ENCODE peak calls at places on chromosomes 6 and 20, in five cellular contexts. R is ELR; N is AG04450; J is stimulated activated CD4-positive, alpha-beta T cell treated with anti-CD3 and anti-CD28 coated beads, Interleukin-1b, Interleukin-23, amount 100 ng/mL, for 48 hours; U is stimulated activated CD8-positive, alpha-beta memory T cell treated with anti-CD3 and anti-CD28 coated beads, Interleukin-12 subunit alpha, Interleukin-12 subunit beta, amount 100 ng/mL, for 4 hours. W is an unnamed sample.

GRCh38 chr20:35092524-35093244 is at the start of gene TRPC4AP:
- DNase-seq in R (peak; percentile 95), N (peak; percentile 65), J (peak; percentile 88), U (peak; percentile 79), W (peak; percentile 82)

GRCh38 chr20:37890108-37890507 is 12.8 kb upstream of the VSTM2L start:
- DNase-seq in R (no peak), N (no peak), J (no peak), U (no peak), W (no peak)

GRCh38 chr6:29763491-29764289 is 40.5 kb downstream of the HLA-F start:
- DNase-seq in R (peak; percentile 57), N (no peak), J (peak; percentile 32), U (no peak), W (peak; percentile 42)

GRCh38 chr20:61193164-61193563 is 58.9 kb upstream of the CDH4 start:
- DNase-seq in R (no peak), N (no peak), J (no peak), U (no peak), W (no peak)

GRCh38 chr6:80321011-80321410 is 214.5 kb downstream of the BCKDHB start:
- DNase-seq in R (no peak), N (no peak), J (no peak), U (no peak), W (no peak)

GRCh38 chr20:16580127-16580526 is 6.9 kb upstream of the KIF16B start:
- DNase-seq in R (peak; percentile 27), N (no peak), J (no peak), U (no peak), W (peak; percentile 72)

GRCh38 chr20:46964299-46965123 is 69.9 kb downstream of the EYA2 start:
- DNase-seq in R (no peak), N (no peak), J (no peak), U (no peak), W (no peak)

GRCh38 chr6:15062311-15063252 is 183.3 kb upstream of the JARID2 start:
- DNase-seq in R (peak; percentile 74), N (peak; percentile 75), J (no peak), U (no peak), W (peak; percentile 40)

GRCh38 chr6:42025066-42025789 is 25.1 kb upstream of the TAF8 start:
- DNase-seq in R (no peak), N (no peak), J (no peak), U (no peak), W (no peak)

GRCh38 chr6:130676077-130676772 is 151.0 kb upstream of the SMLR1 start:
- DNase-seq in R (peak; percentile 28), N (no peak), J (no peak), U (no peak), W (peak; percentile 57)

GRCh38 chr6:56669585-56669984 is 26.9 kb upstream of the DST start:
- DNase-seq in R (no peak), N (no peak), J (no peak), U (no peak), W (no peak)

GRCh38 chr6:115759051-115759450 is 301.6 kb downstream of the FRK start:
- DNase-seq in R (no peak), N (no peak), J (no peak), U (no peak), W (no peak)

GRCh38 chr6:85078071-85078470 is 313.7 kb upstream of the TBX18 start:
- DNase-seq in R (peak; percentile 90), N (peak; percentile 39), J (no peak), U (no peak), W (peak; percentile 98)

GRCh38 chr20:31877684-31878083 is 7.2 kb downstream of the TTLL9 start:
- DNase-seq in R (no peak), N (no peak), J (no peak), U (no peak), W (no peak)

GRCh38 chr6:143603474-143603873 is 74.3 kb upstream of the PHACTR2 start:
- DNase-seq in R (no peak), N (no peak), J (no peak), U (no peak), W (peak; percentile 42)

GRCh38 chr6:156877126-156877863 is 100.1 kb downstream of the ARID1B start:
- DNase-seq in R (no peak), N (no peak), J (no peak), U (no peak), W (no peak)

GRCh38 chr6:100186552-100186951 is 192.5 kb upstream of the MCHR2 start:
- DNase-seq in R (peak; percentile 24), N (no peak), J (no peak), U (no peak), W (no peak)

GRCh38 chr6:82083646-82084045 is 163.9 kb downstream of the IBTK start:
- DNase-seq in R (no peak), N (no peak), J (no peak), U (no peak), W (no peak)

GRCh38 chr20:63100401-63100925 is 93.7 kb upstream of the BHLHE23 start:
- DNase-seq in R (no peak), N (no peak), J (no peak), U (no peak), W (no peak)

W was measured in amniotic epithelial cell.